ENCODE peak calls at places on chromosome 14, in four cellular contexts. P is cardiac muscle cell, Z is A549, C is aorta. I is an unnamed sample.

GRCh38 chr14:43898709-43899108 is 608.4 kb downstream of the FSCB start:
- DNase-seq in P (no peak), Z (peak), C (no peak), I (no peak)

GRCh38 chr14:20657216-20658211 is 16.0 kb upstream of the OR6S1 start:
- DNase-seq in P (no peak), Z (peak), C (no peak), I (no peak)

GRCh38 chr14:32933623-32933942 is 5.1 kb upstream of the NPAS3 start:
- DNase-seq in P (peak), Z (no peak), C (no peak), I (no peak)

GRCh38 chr14:72948481-72949138 is 22.3 kb downstream of the DCAF4 start:
- DNase-seq in P (peak), Z (peak), C (peak), I (no peak)

GRCh38 chr14:32252030-32252670 is 49.1 kb upstream of the RNU6-8 start:
- DNase-seq in P (peak), Z (peak), C (no peak), I (no peak)

GRCh38 chr14:72787841-72788240 is 106.1 kb downstream of the DPF3 start:
- DNase-seq in P (no peak), Z (no peak), C (no peak), I (no peak)

GRCh38 chr14:55731881-55732498 is 152.0 kb downstream of the KTN1 start:
- DNase-seq in P (peak), Z (no peak), C (no peak), I (no peak)

GRCh38 chr14:56153271-56153670 is 35.1 kb downstream of the PELI2 start:
- DNase-seq in P (no peak), Z (no peak), C (no peak), I (no peak)

GRCh38 chr14:106586098-106586704 is 1059.8 kb downstream of the TMEM121 start:
- DNase-seq in P (no peak), Z (peak), C (no peak), I (no peak)

GRCh38 chr14:89024691-89025090 is 200.2 kb downstream of the TTC8 start:
- DNase-seq in P (no peak), Z (no peak), C (no peak), I (no peak)

GRCh38 chr14:64786296-64787149 is 82.3 kb downstream of the PLEKHG3 start:
- DNase-seq in P (peak), Z (no peak), C (no peak), I (no peak)

GRCh38 chr14:100873083-100873482 is 30.4 kb downstream of the RTL1 start:
- DNase-seq in P (no peak), Z (no peak), C (peak), I (no peak)

DNA sequence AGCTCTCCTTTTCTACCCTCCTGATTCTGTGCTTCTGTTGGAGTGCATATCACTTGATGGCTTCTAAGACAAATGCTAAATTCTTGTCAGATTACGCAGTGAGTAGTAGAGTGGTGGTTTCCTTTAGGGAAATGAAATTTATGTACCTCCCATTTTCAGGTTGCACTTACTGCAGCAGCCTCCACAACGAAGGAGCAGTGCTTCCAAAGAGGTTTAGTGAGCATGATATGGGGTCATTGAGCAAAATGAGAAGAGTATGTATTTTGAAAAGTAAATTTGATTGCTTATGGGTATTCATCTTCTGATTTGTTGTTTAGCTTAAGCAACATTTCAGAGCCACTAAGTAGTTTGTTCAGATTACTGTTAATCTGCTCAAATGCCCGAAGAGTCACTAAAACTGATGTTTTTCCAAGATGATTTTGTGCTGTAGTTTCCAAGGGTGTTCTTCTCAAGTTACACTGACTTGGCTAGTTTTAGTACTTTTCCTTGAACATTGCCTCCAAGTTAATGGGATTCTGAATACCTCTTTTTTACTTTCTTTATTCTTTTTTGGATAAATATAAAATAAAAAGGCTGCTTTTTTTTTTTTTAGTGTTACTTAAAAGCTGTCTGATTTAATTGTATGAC is 493.7 kb downstream of the PCNX1 start:
- DNase-seq in P (peak), Z (no peak), C (no peak), I (no peak)
- H3K27ac ChIP-seq in P (no peak), Z (no peak), C (no peak), I (no peak)

GRCh38 chr14:23183479-23183878 is at the start of gene SLC7A8:
- DNase-seq in P (no peak), Z (no peak), C (peak), I (no peak)

GRCh38 chr14:23183076-23183475 is 384 bp downstream of the SLC7A8 start:
- DNase-seq in P (no peak), Z (no peak), C (no peak), I (no peak)

GRCh38 chr14:23182372-23183014 is 967 bp downstream of the SLC7A8 start:
- DNase-seq in P (no peak), Z (no peak), C (peak), I (no peak)

GRCh38 chr14:23181453-23181852 is 2.0 kb downstream of the SLC7A8 start:
- DNase-seq in P (no peak), Z (no peak), C (no peak), I (no peak)

GRCh38 chr14:23181946-23182345 is 1.5 kb downstream of the SLC7A8 start:
- DNase-seq in P (no peak), Z (no peak), C (no peak), I (no peak)
- H3K27ac ChIP-seq in P (no peak), Z (no peak), C (no peak), I (peak)

DNA sequence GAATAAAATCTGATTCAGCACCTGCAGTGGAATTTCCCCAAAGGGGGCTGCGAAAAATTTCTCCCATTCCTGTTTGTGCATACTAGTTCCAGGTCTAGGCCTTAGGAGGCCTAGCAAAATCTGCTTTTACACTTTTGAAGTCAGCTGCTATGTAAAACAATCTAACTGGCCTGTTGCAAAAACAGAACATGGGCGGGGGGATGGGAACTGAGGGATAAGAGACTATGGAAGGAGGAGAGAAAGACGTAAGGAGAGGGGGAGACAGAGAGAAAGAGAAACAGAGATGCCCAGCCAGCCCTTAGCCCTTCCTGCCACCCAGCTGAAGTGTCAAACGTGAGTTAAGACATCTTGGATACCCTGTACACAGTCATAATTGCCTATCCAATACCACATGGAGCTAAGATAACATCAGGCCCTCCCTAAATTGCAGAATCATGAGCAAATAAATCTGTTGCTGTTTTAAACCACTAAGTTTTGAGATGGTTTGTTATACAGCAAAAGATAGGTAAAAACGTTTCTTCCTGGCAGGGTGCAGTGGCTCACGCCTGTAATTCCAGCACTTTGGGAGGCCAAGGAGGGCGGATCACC is 45.6 kb downstream of the SPTLC2 start:
- DNase-seq in P (peak), Z (no peak), C (no peak), I (no peak)
- H3K27ac ChIP-seq in P (no peak), Z (no peak), C (no peak), I (no peak)

DNA sequence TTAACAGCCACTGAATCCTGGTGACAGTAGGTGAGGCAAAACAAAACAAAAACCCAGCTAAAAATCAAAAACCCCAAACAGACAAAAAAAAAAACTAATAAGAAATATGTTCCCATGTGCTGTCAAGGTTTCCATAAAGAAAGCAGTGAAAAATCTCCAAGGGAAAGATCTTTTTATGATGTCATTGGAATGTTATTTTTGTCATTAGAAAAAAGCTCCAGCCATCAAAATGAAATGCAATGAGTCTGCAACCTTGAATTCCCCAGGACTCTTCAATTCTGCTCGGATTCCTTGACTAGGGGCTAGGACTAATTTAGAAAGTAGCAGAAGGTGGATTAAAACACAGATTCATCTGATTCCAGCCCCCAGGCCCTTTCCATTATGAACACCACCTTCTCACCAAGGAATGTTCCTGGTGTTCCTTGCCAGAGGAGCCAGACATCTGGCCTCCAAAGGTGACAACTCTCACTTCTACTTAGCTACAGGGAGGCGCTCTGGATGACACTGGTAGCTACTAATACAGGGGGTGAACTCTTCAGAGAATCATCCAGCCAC is 6.0 kb upstream of the PCNX1 start:
- DNase-seq in P (peak), Z (no peak), C (no peak), I (no peak)
- H3K27ac ChIP-seq in P (no peak), Z (no peak), C (peak), I (no peak)

DNA sequence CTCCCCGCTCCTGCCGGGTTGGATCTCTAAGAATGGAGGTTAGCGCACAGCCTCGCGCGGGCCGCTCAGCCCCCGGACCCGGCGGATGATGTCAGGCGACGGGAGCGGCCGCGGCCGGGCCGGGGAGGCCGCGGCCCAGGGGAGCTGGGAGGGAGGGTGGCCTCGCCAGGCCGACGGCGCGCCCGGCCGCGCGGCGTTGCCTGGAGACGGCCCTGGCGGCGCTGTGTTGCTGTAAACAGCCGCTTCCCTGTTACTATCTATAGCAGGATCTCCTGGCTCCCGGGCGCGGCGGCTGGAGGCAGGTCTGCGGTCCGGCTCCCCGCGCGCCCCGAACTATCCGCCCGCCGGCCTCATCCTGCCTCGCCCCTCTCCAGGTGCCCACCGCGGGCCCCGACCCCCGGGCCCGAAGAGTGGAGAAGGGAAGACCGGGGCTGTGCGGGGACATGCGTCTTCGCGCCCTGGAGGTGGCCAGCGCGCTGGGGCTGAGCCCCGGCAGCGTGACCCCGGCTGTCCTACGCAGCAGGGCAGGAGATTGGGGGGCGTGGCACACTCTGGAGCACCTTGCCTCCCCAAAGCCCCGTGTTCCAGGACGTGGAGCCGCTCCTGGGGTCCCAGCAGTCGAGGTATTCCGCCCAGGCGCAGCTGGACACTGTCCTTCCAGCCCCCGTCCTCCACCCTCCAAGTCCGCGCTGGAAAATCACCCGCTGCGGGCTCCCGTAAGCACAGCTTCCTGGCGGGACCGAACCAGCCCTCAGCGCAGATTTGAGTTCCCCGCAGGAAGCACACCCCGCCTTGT is 1.4 kb upstream of the FOS start:
- DNase-seq in P (peak), Z (peak), C (peak), I (no peak)
- H3K27ac ChIP-seq in P (peak), Z (peak), C (peak), I (peak)

GRCh38 chr14:68405959-68406358 is 386.9 kb downstream of the ZFP36L1 start:
- DNase-seq in P (peak), Z (no peak), C (no peak), I (peak)

GRCh38 chr14:68403191-68403781 is 389.6 kb downstream of the ZFP36L1 start:
- DNase-seq in P (no peak), Z (no peak), C (no peak), I (no peak)

GRCh38 chr14:68402525-68403101 is 390.3 kb downstream of the ZFP36L1 start:
- DNase-seq in P (no peak), Z (no peak), C (no peak), I (no peak)

GRCh38 chr14:68403794-68404522 is 388.9 kb downstream of the ZFP36L1 start:
- DNase-seq in P (no peak), Z (no peak), C (no peak), I (no peak)

GRCh38 chr14:68404652-68405183 is 388.1 kb downstream of the ZFP36L1 start:
- DNase-seq in P (no peak), Z (no peak), C (no peak), I (peak)
- H3K27ac ChIP-seq in P (peak), Z (peak), C (no peak), I (peak)

DNA sequence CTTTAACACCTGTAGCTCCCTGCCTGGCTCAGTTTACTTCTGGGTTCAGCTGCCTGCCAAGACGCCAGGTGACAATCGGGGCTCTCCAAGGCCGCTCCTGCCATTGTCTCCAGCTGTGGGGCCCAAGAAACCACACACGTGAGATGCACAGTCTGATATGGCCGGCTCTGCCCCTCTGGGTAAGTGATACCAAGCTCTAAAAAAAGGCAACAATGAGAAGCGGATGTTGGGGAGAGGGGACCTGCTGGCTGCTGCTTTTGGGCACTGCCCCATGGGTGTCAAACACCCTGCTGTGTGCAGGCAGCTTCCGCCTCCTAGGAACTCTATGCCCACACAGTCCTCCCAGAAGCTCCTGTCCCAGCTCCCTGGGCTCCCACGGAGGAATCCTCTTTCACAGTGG is 1136.0 kb downstream of the BCL11B start:
- DNase-seq in P (no peak), Z (no peak), C (no peak), I (no peak)
- H3K27ac ChIP-seq in P (no peak), Z (no peak), C (no peak), I (no peak)

GRCh38 chr14:50776522-50776921 is 54.4 kb downstream of the NIN start:
- DNase-seq in P (no peak), Z (no peak), C (no peak), I (no peak)
- H3K27ac ChIP-seq in P (no peak), Z (no peak), C (peak), I (no peak)

I was measured in epithelial cell of prostate.